ENCODE peak calls at places on chromosome 12, in six cellular contexts. S, O, D, E, B and G are unnamed samples.

GRCh38 chr12:120534703-120535655 is 823 bp downstream of the RNF10 start:
- DNase-seq in E (peak; percentile 84), D (peak; percentile 77), S (no peak), B (no peak), O (peak; percentile 80), G (peak; percentile 76)

GRCh38 chr12:46386877-46387629 is 14.5 kb upstream of the SLC38A2 start:
- DNase-seq in E (no peak), O (peak; percentile 87), S (no peak), B (no peak), D (peak; percentile 56), G (no peak)

GRCh38 chr12:82862069-82862841 is 175.5 kb downstream of the TMTC2 start:
- DNase-seq in S (no peak), B (no peak), O (peak; percentile 33), E (no peak), D (peak; percentile 67), G (peak; percentile 35)

GRCh38 chr12:10941916-10942607 is 3.0 kb upstream of the TAS2R14 start:
- DNase-seq in B (peak; percentile 78), E (peak; percentile 97), O (no peak), D (no peak), S (no peak), G (no peak)

GRCh38 chr12:59580050-59580449 is 15.8 kb upstream of the SLC16A7 start:
- DNase-seq in S (no peak), E (no peak), D (no peak), O (no peak), B (no peak), G (no peak)

GRCh38 chr12:76024942-76025600 is 6.5 kb downstream of the PHLDA1 start:
- DNase-seq in E (peak; percentile 77), B (no peak), O (peak; percentile 93), D (peak; percentile 68), S (no peak), G (no peak)

GRCh38 chr12:114221136-114221838 is 184.7 kb downstream of the TBX5 start:
- DNase-seq in B (no peak), D (no peak), S (no peak), E (no peak), O (peak; percentile 6), G (no peak)

GRCh38 chr12:42865282-42865681 is 275.7 kb upstream of the PRICKLE1 start:
- DNase-seq in B (no peak), S (no peak), O (no peak), D (no peak), E (no peak), G (no peak)

GRCh38 chr12:51421266-51421884 is 3.3 kb upstream of the SLC4A8 start:
- DNase-seq in B (peak; percentile 59), E (peak; percentile 72), S (no peak), O (peak; percentile 79), D (peak; percentile 45), G (peak; percentile 36)

GRCh38 chr12:51424662-51425539 is at the start of gene SLC4A8:
- DNase-seq in O (peak; percentile 70), B (peak; percentile 57), D (peak; percentile 65), S (no peak), E (peak; percentile 60), G (peak; percentile 28)